ENCODE peak calls at places on chromosomes 1 and 21, in five cellular contexts. W, Q, B, L and O are unnamed samples.
A peak's percentile ranks its signal among the peaks of the same experiment; 100 is the strongest.

GRCh38 chr1:40240390-40240789 is 7.3 kb upstream of the TMCO2 start:
- DNase-seq in W (no peak), Q (no peak), B (no peak), L (no peak), O (no peak)

GRCh38 chr21:46065215-46065992 is 32.5 kb upstream of the COL6A2 start:
- DNase-seq in W (no peak), Q (no peak), B (peak; percentile 75), L (no peak), O (no peak)

GRCh38 chr21:46269466-46269865 is 15.9 kb downstream of the MCM3AP start:
- DNase-seq in W (no peak), Q (no peak), B (no peak), L (no peak), O (no peak)

GRCh38 chr1:206048582-206048981 is 4.4 kb upstream of the RHEX start:
- DNase-seq in W (no peak), Q (no peak), B (no peak), L (no peak), O (no peak)

GRCh38 chr1:113809651-113810602 is 2.3 kb downstream of the RSBN1 start:
- DNase-seq in W (no peak), Q (no peak), B (no peak), L (no peak), O (no peak)

GRCh38 chr1:53763911-53764310 is 24.9 kb upstream of the GLIS1 start:
- DNase-seq in W (no peak), Q (no peak), B (no peak), L (no peak), O (no peak)

GRCh38 chr1:235882816-235883215 is 16.1 kb upstream of the LYST start:
- DNase-seq in W (no peak), Q (no peak), B (no peak), L (no peak), O (no peak)

GRCh38 chr1:107777664-107778047 is 187.3 kb downstream of the VAV3 start:
- DNase-seq in W (no peak), Q (no peak), B (no peak), L (no peak), O (no peak)

GRCh38 chr1:91916811-91917460 is 31.0 kb upstream of the TGFBR3 start:
- DNase-seq in W (no peak), Q (no peak), B (no peak), L (no peak), O (no peak)

GRCh38 chr1:181135462-181135781 is 46.9 kb downstream of the IER5 start:
- DNase-seq in W (no peak), Q (no peak), B (peak; percentile 75), L (no peak), O (no peak)

GRCh38 chr1:115658646-115659045 is 16.9 kb downstream of the VANGL1 start:
- DNase-seq in W (no peak), Q (no peak), B (no peak), L (no peak), O (no peak)

GRCh38 chr1:84570436-84571149 is 3.6 kb downstream of the CTBS start:
- DNase-seq in W (no peak), Q (no peak), B (no peak), L (no peak), O (no peak)

GRCh38 chr1:5448486-5448885 is 543.7 kb downstream of the NPHP4 start:
- DNase-seq in W (no peak), Q (no peak), B (peak; percentile 80), L (peak; percentile 8), O (no peak)

GRCh38 chr21:15659768-15660423 is 69.9 kb upstream of the USP25 start:
- DNase-seq in W (no peak), Q (no peak), B (no peak), L (no peak), O (no peak)

GRCh38 chr1:246836169-246836568 is 95.6 kb downstream of the AHCTF1 start:
- DNase-seq in W (no peak), Q (no peak), B (no peak), L (no peak), O (no peak)

GRCh38 chr1:112689196-112689841 is 14.9 kb downstream of the MOV10 start:
- DNase-seq in W (no peak), Q (no peak), B (peak; percentile 38), L (no peak), O (no peak)

GRCh38 chr1:206687915-206688442 is 3.3 kb downstream of the MAPKAPK2 start:
- DNase-seq in W (no peak), Q (no peak), B (peak; percentile 82), L (no peak), O (no peak)

GRCh38 chr21:15908187-15908586 is 178.4 kb downstream of the USP25 start:
- DNase-seq in W (no peak), Q (no peak), B (no peak), L (no peak), O (no peak)

GRCh38 chr1:161887724-161888287 is 121.7 kb downstream of the ATF6 start:
- DNase-seq in W (no peak), Q (no peak), B (no peak), L (no peak), O (no peak)

GRCh38 chr1:29556657-29557056 is 320.3 kb downstream of the PTPRU start:
- DNase-seq in W (no peak), Q (no peak), B (no peak), L (no peak), O (no peak)